ENCODE peak calls at places on chromosomes 3 and 15, in seven cellular contexts. A, I, E, Y, C, G and S are unnamed samples. For H3K4me1, the result is how much of the 10 kb centered on the place peaks cover.

GRCh38 chr3:195556390-195556789 is 13.3 kb upstream of the PPP1R2 start:
- DNase-seq in Y (no peak), E (no peak), A (no peak), G (peak), I (peak), C (no peak), S (peak)

GRCh38 chr3:114558271-114558670 is 264.4 kb downstream of the TIGIT start:
- DNase-seq in Y (no peak), G (no peak), E (no peak), C (no peak), A (no peak), I (no peak), S (no peak)

GRCh38 chr3:66038726-66039589 is at the start of gene MAGI1:
- DNase-seq in C (peak), A (peak), Y (peak), I (peak), G (peak), E (peak), S (peak)

GRCh38 chr3:134652409-134652831 is 1.6 kb upstream of the KY start:
- DNase-seq in E (no peak), A (no peak), Y (no peak), I (no peak), G (no peak), C (no peak), S (peak)

GRCh38 chr3:113241292-113242033 is 30.1 kb downstream of the BOC start:
- DNase-seq in Y (no peak), I (no peak), G (no peak), E (no peak), C (no peak), A (no peak), S (no peak)

GRCh38 chr3:39150803-39151631 is 2.4 kb downstream of the CSRNP1 start:
- DNase-seq in A (peak), E (peak), G (peak), C (peak), I (peak), Y (peak), S (peak)

GRCh38 chr3:140711043-140711718 is 33.3 kb downstream of the TRIM42 start:
- DNase-seq in E (no peak), I (no peak), G (no peak), A (no peak), Y (no peak), C (no peak), S (no peak)

GRCh38 chr15:38128389-38128788 is 124.2 kb upstream of the SPRED1 start:
- DNase-seq in E (no peak), Y (no peak), I (no peak), C (no peak), A (peak), G (no peak), S (no peak)

GRCh38 chr3:165624761-165625160 is 212.5 kb downstream of the BCHE start:
- DNase-seq in Y (peak), G (no peak), A (no peak), C (no peak), I (no peak), E (no peak), S (no peak)

GRCh38 chr15:40081691-40082194 is 26.9 kb downstream of the BMF start:
- DNase-seq in I (peak), E (peak), A (peak), G (peak), C (peak), Y (peak), S (peak)

GRCh38 chr3:18648868-18649450 is 223.8 kb upstream of the SATB1 start:
- DNase-seq in I (no peak), C (no peak), G (no peak), A (no peak), Y (no peak), E (no peak), S (no peak)

GRCh38 chr15:67831363-67831762 is 6.1 kb downstream of the SKOR1 start:
- DNase-seq in Y (no peak), A (no peak), E (peak), G (no peak), C (no peak), I (no peak), S (no peak)
- H3K4me1 ChIP-seq in Y (under half), A (under half), E (half or more), G (under half), C (under half), I (half or more), S (half or more)

DNA sequence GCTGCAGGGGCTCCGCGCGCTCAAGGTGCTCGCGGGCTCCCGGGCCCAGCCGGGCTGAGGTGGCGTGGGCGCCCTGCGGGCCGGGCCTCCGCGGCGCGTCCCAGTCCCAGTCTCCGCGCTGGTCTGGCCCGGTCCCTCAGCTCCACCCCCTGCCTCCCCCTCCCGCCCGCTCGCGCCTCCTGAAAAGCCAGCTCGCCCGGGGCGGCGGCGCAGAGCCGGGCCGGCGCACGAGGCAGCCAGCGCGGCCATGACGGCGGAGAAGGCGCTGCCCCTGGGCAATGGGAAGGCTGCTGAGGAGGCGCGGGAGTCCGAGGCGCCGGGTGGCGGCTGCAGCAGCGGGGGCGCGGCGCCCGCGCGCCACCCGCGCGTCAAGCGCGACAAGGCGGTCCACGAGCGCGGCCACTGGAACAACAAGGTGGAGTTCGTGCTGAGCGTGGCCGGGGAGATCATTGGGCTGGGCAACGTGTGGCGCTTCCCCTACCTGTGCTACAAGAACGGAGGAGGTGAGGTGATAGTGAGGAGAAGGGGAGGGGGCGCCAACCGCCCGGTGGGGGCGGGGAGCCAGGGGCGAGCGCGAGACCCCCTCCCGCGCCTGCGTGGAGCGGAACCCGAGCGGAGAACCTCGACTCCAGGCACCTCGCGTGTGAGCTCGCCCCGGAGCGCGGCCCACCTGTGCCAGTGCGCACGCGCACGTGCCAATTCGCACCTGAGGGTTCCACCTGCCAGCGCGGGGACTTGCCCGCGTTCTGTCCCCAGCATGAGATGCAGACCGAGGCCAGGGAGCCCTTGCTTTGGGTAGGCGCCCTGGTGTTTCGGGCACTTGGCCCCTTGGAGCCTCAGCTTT is at the start of gene SLC6A11:
- DNase-seq in I (no peak), E (no peak), Y (no peak), A (peak), C (peak), G (no peak), S (peak)
- H3K4me3 ChIP-seq in I (no peak), E (peak), Y (no peak), A (peak), C (peak), G (no peak), S (no peak)

DNA sequence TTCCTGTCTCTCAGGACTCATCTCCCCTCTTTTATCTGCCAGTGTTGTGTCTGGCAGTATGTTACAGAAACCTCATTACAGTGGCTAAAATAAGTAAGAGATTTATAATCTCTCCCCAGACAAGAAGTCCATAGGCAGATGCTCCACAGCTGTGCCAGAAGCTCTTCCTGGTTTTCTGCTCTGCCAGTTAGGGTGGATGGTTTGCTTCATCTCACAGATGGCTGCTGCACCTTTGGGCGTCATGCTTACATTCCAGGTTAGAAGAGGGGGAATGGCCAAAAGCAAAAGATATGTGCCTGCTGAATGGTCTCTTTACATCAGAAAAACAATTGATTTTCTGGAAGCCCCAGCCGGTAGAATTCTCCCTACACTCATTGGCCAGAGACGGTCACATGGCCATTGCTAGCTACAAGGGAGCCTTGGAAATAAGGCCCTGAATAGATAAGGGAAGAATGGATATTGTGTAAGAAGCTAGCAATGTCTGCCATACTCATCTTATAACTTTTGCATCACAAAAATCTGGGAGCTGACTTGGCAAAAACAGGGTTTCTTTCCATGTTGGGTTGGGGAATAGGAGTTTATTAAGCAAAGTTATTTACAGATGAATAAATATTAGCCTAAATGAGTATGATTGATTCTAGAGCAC is 91.1 kb downstream of the PDCD6IP start:
- DNase-seq in C (no peak), G (no peak), Y (no peak), I (no peak), E (no peak), A (no peak), S (no peak)
- TF ChIP-seq POLR2A in C (no peak), G (no peak), Y (no peak), I (no peak), E (no peak), A (no peak), S (no peak)

GRCh38 chr3:23161308-23161707 is 41.8 kb upstream of the UBE2E2 start:
- DNase-seq in C (no peak), Y (no peak), G (no peak), I (no peak), E (no peak), A (no peak), S (no peak)
- H3K4me1 ChIP-seq in C (under half), Y (under half), G (under half), I (under half), E (under half), A (under half), S (under half)

GRCh38 chr15:98547255-98547654 is 101.1 kb upstream of the IGF1R start:
- DNase-seq in I (no peak), C (no peak), E (no peak), G (no peak), Y (no peak), A (no peak), S (no peak)
- H3K4me3 ChIP-seq in I (peak), C (no peak), E (peak), G (no peak), Y (no peak), A (no peak), S (no peak)

GRCh38 chr3:9792405-9793160 is at the start of the genes ARPC4 and TADA3:
- DNase-seq in Y (peak), E (peak), G (peak), A (peak), I (peak), C (peak), S (peak)
- TF ChIP-seq POLR2A in Y (peak), E (peak), G (peak), A (no peak), I (peak), C (peak), S (peak)

GRCh38 chr3:49027634-49028033 is 1.6 kb downstream of the IMPDH2 start:
- DNase-seq in G (no peak), I (no peak), C (no peak), Y (no peak), E (no peak), A (no peak), S (no peak)
- H3K4me1 ChIP-seq in G (under half), I (under half), C (under half), Y (under half), E (under half), A (under half), S (under half)

GRCh38 chr3:23129062-23129461 is 74.1 kb upstream of the UBE2E2 start:
- DNase-seq in Y (no peak), I (no peak), G (no peak), C (no peak), E (no peak), A (no peak), S (no peak)
- H3K4me3 ChIP-seq in Y (no peak), I (no peak), G (no peak), C (peak), E (peak), A (no peak), S (no peak)

GRCh38 chr15:88383354-88383753 is 83.8 kb downstream of the MRPL46 start:
- DNase-seq in A (no peak), I (no peak), G (no peak), Y (no peak), E (no peak), C (no peak), S (no peak)
- TF ChIP-seq POLR2A in A (no peak), I (no peak), G (no peak), Y (no peak), E (no peak), C (no peak), S (no peak)

GRCh38 chr3:172317481-172317880 is 130.8 kb downstream of the GHSR start:
- DNase-seq in I (no peak), E (no peak), A (no peak), G (no peak), Y (no peak), C (no peak), S (no peak)

GRCh38 chr3:172319653-172320052 is 128.6 kb downstream of the GHSR start:
- DNase-seq in I (no peak), A (no peak), C (peak), Y (no peak), E (no peak), G (no peak), S (no peak)

GRCh38 chr3:172315401-172316091 is 132.7 kb downstream of the GHSR start:
- DNase-seq in Y (peak), E (peak), C (peak), I (peak), A (no peak), G (peak), S (no peak)

GRCh38 chr3:172316758-172317157 is 131.5 kb downstream of the GHSR start:
- DNase-seq in I (no peak), G (no peak), Y (no peak), C (no peak), E (no peak), A (peak), S (no peak)

GRCh38 chr3:172317984-172318383 is 130.3 kb downstream of the GHSR start:
- DNase-seq in E (peak), C (peak), Y (peak), A (peak), G (no peak), I (peak), S (no peak)
- H3K4me1 ChIP-seq in E (half or more), C (half or more), Y (under half), A (under half), G (under half), I (under half), S (under half)